ENCODE peak calls at places on chromosomes 11 and 22, in seven cellular contexts. Z is body of pancreas; R is suprapubic skin; I is CD4-positive, alpha-beta memory T cell; J is Caco-2; U is BE2C; P is A549. K is an unnamed sample.

GRCh38 chr22:50220603-50221409 is 20.0 kb downstream of the SELENOO start:
- DNase-seq in I (no peak), J (no peak), P (no peak), U (no peak), R (no peak), Z (no peak), K (no peak)

GRCh38 chr11:61126266-61126665 is 24.0 kb downstream of the CD5 start:
- DNase-seq in J (peak; percentile 20), R (no peak), U (no peak), P (no peak), Z (no peak), I (no peak), K (no peak)

GRCh38 chr11:76629133-76629852 is 41.3 kb downstream of the LRRC32 start:
- DNase-seq in P (no peak), J (no peak), R (peak; percentile 83), I (peak; percentile 22), Z (no peak), U (no peak), K (no peak)

GRCh38 chr11:28606930-28607329 is 498.7 kb downstream of the METTL15 start:
- DNase-seq in J (no peak), Z (no peak), R (no peak), U (peak; percentile 2), I (no peak), P (no peak), K (peak; percentile 6)

GRCh38 chr22:48976556-48977535 is 850.8 kb downstream of the BRD1 start:
- DNase-seq in P (no peak), Z (no peak), R (no peak), J (no peak), U (no peak), I (no peak), K (no peak)

GRCh38 chr11:78217650-78218541 is 29.2 kb downstream of the USP35 start:
- DNase-seq in P (no peak), R (peak; percentile 48), U (no peak), I (no peak), J (no peak), Z (no peak), K (no peak)

GRCh38 chr11:100367892-100368291 is 319.2 kb upstream of the ARHGAP42 start:
- DNase-seq in Z (no peak), P (no peak), I (no peak), U (no peak), J (no peak), R (no peak), K (no peak)

GRCh38 chr22:17303840-17304779 is 65.2 kb upstream of the CECR2 start:
- DNase-seq in Z (no peak), J (no peak), P (no peak), U (no peak), I (peak; percentile 72), R (no peak), K (no peak)

GRCh38 chr11:75855191-75855590 is 40.2 kb downstream of the UVRAG start:
- DNase-seq in U (no peak), P (no peak), I (no peak), Z (no peak), R (no peak), J (no peak), K (peak; percentile 92)

GRCh38 chr11:71331631-71332030 is 79.3 kb upstream of the SHANK2 start:
- DNase-seq in Z (no peak), I (no peak), P (no peak), R (no peak), J (no peak), U (no peak), K (no peak)

GRCh38 chr11:109865558-109866186 is 227.5 kb upstream of the ZC3H12C start:
- DNase-seq in J (no peak), Z (peak; percentile 18), R (no peak), I (no peak), P (peak; percentile 24), U (no peak), K (no peak)

GRCh38 chr11:134564472-134565200 is 152.6 kb upstream of the B3GAT1 start:
- DNase-seq in U (no peak), I (no peak), J (no peak), P (no peak), R (no peak), Z (no peak), K (no peak)

GRCh38 chr11:120747801-120748484 is 236.4 kb downstream of the GRIK4 start:
- DNase-seq in J (no peak), P (no peak), U (no peak), R (no peak), Z (no peak), I (no peak), K (no peak)

GRCh38 chr22:45446216-45446615 is 32.7 kb downstream of the RIBC2 start:
- DNase-seq in U (no peak), J (no peak), I (no peak), R (no peak), Z (no peak), P (no peak), K (no peak)

GRCh38 chr11:285894-286220 is 3.1 kb upstream of the PGGHG start:
- DNase-seq in I (no peak), P (no peak), R (no peak), J (no peak), U (no peak), Z (peak; percentile 12), K (no peak)

GRCh38 chr11:12200359-12201015 is 90.1 kb downstream of the MICAL2 start:
- DNase-seq in R (no peak), Z (peak; percentile 46), U (peak; percentile 42), J (no peak), P (no peak), I (no peak), K (no peak)

GRCh38 chr22:39996732-39997131 is 2.0 kb downstream of the FAM83F start:
- DNase-seq in U (no peak), R (no peak), P (no peak), J (no peak), I (no peak), Z (no peak), K (no peak)

GRCh38 chr11:17475666-17476316 is 854 bp downstream of the ABCC8 start:
- DNase-seq in I (no peak), P (no peak), U (no peak), R (no peak), Z (no peak), J (no peak), K (no peak)
- H3K4me3 ChIP-seq in I (no peak overlapping the region), P (peak overlapping the region; percentile 67), U (peak overlapping the region; percentile 55), R (peak overlapping the region; percentile 40), Z (no peak overlapping the region), J (peak overlapping the region; percentile 35), K (peak overlapping the region; percentile 41)

GRCh38 chr22:37923927-37924326 is 17.8 kb downstream of the MICALL1 start:
- DNase-seq in P (no peak), I (no peak), R (no peak), J (no peak), Z (no peak), U (no peak), K (no peak)

GRCh38 chr22:37920131-37920530 is 14.0 kb downstream of the MICALL1 start:
- DNase-seq in Z (no peak), P (no peak), I (no peak), R (no peak), J (no peak), U (no peak), K (no peak)

GRCh38 chr22:37925311-37925710 is 19.2 kb downstream of the MICALL1 start:
- DNase-seq in P (no peak), R (no peak), I (no peak), U (no peak), Z (no peak), J (no peak), K (no peak)

GRCh38 chr22:37924386-37925065 is 18.4 kb downstream of the MICALL1 start:
- DNase-seq in I (no peak), P (no peak), U (no peak), J (no peak), Z (peak; percentile 45), R (no peak), K (no peak)

DNA sequence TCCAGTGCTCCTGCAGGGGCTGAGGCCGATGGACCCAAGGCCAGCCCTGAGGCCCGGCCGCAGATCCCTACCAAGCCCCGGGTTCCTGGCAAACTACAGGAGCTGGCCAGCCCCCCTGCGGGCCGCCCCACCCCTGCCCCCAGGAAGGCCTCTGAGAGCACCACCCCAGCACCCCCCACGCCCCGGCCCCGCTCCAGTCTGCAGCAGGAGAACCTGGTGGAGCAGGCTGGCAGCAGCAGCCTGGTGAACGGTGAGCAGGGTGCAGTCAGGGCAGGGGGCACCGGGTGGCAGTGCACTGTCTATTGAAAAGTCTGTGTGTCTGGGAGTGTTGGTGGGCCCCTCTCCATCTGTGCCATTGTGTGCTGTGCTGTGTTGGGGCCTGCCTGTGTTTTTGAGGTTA is 16.1 kb downstream of the MICALL1 start:
- DNase-seq in J (no peak), I (no peak), P (no peak), Z (no peak), R (no peak), U (no peak), K (no peak)
- H3K4me1 ChIP-seq in J (no peaks in the 10 kb centered on the region), I (no peaks in the 10 kb centered on the region), P (no peaks in the 10 kb centered on the region), Z (peaks cover 41% of the 10 kb centered on the region), R (no peaks in the 10 kb centered on the region), U (no peaks in the 10 kb centered on the region), K (no peaks in the 10 kb centered on the region)

DNA sequence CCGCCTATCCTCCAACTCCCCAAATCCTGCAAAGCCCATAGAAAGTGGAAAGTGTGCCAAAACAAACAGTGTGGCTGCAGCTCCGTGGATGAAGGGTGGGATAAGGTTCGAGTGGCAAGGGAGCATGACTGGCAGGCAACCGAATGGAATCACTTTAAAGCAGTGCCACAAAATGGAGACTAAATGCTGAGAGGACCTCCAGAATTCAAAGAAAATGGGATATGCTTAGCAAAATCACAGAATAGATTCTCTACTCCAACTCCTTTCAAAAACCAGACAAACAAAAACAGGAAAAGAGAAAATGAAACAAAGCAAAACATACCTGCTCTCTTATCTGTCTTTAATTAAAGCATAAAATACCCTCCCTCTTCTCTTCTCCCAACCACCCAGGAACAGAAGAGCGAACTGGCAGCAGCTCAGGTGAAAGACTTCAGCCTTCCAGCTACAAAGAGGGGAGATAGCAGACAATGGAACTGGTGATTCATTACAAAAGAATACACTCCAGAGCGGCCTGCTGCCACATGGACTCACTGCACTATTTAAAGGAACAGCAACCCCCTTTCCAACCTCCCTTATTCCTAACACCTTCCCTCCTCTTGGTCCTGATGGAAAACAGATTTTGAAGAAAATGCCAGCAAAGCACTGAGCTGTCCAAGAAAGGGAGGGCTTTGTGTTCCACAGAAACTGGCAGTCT is 118.5 kb downstream of the APOL5 start:
- DNase-seq in P (peak; percentile 75), I (no peak), R (no peak), Z (peak; percentile 26), U (peak; percentile 56), J (peak; percentile 66), K (peak; percentile 79)
- H3K4me3 ChIP-seq in P (peak overlapping the region; percentile 52), I (no peak overlapping the region), R (peak overlapping the region; percentile 43), Z (no peak overlapping the region), U (peak overlapping the region; percentile 51), J (peak overlapping the region; percentile 54), K (peak overlapping the region; percentile 12)

DNA sequence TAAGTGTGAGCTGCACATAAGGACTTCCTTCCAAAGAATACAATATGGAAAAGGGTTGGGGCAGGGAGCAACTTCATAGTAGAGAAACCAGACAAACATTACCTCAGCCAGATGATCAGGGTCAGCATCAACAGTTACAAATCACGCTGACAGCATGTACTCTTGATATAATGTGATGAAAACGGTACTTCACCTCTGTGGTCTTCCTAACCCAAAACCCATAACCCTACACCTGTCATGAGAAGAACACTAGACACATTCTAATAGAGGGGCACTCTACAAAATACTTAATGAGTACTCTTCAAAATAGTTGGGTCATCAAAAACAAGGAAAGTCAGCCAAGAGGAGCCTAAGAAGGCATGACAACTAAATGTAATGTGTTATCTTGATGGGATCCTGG is 43.9 kb downstream of the RRAS2 start:
- DNase-seq in R (no peak), J (no peak), I (no peak), U (no peak), P (no peak), Z (no peak), K (no peak)
- H3K4me1 ChIP-seq in R (peaks cover 2% of the 10 kb centered on the region), J (peaks cover 20% of the 10 kb centered on the region), I (peaks cover 40% of the 10 kb centered on the region), U (no peaks in the 10 kb centered on the region), P (peaks cover 41% of the 10 kb centered on the region), Z (peaks cover 7% of the 10 kb centered on the region), K (peaks cover 25% of the 10 kb centered on the region)